ENCODE peak calls at places on chromosomes 12 and 14, in four cellular contexts. One of them, this sample, is unnamed.

GRCh38 chr14:24095196-24096068 is 1.3 kb downstream of the PCK2 start:
- DNase-seq in mesendoderm: peak; percentile 94
- DNase-seq in EL: peak; percentile 83
- DNase-seq in activated naive CD4-positive, alpha-beta T cell: no peak
- DNase-seq in this sample: peak; percentile 4

GRCh38 chr12:47574252-47575021 is 131.4 kb downstream of the RPAP3 start:
- DNase-seq in EL: no peak
- DNase-seq in mesendoderm: no peak
- DNase-seq in activated naive CD4-positive, alpha-beta T cell: no peak
- DNase-seq in this sample: no peak

GRCh38 chr14:38208825-38209562 is 1.3 kb downstream of the SSTR1 start:
- DNase-seq in mesendoderm: no peak
- DNase-seq in activated naive CD4-positive, alpha-beta T cell: no peak
- DNase-seq in EL: peak; percentile 85
- DNase-seq in this sample: peak; percentile 23

GRCh38 chr14:25237845-25238244 is 187.9 kb upstream of the STXBP6 start:
- DNase-seq in activated naive CD4-positive, alpha-beta T cell: no peak
- DNase-seq in mesendoderm: peak; percentile 76
- DNase-seq in EL: peak; percentile 31
- DNase-seq in this sample: no peak

GRCh38 chr14:35355981-35356839 is 48.3 kb downstream of the NFKBIA start:
- DNase-seq in EL: peak; percentile 49
- DNase-seq in mesendoderm: peak; percentile 96
- DNase-seq in activated naive CD4-positive, alpha-beta T cell: no peak
- DNase-seq in this sample: no peak

GRCh38 chr12:78494911-78495310 is 369.7 kb upstream of the SYT1 start:
- DNase-seq in EL: peak; percentile 42
- DNase-seq in mesendoderm: no peak
- DNase-seq in activated naive CD4-positive, alpha-beta T cell: no peak
- DNase-seq in this sample: peak; percentile 42

GRCh38 chr12:39435531-39435930 is 7.4 kb downstream of the KIF21A start:
- DNase-seq in mesendoderm: no peak
- DNase-seq in EL: no peak
- DNase-seq in activated naive CD4-positive, alpha-beta T cell: no peak
- DNase-seq in this sample: no peak

GRCh38 chr12:15846887-15847286 is 35.3 kb upstream of the STRAP start:
- DNase-seq in mesendoderm: no peak
- DNase-seq in EL: no peak
- DNase-seq in activated naive CD4-positive, alpha-beta T cell: no peak
- DNase-seq in this sample: no peak

GRCh38 chr12:32179011-32179395 is 72.4 kb downstream of the BICD1 start:
- DNase-seq in activated naive CD4-positive, alpha-beta T cell: no peak
- DNase-seq in mesendoderm: peak; percentile 64
- DNase-seq in EL: no peak
- DNase-seq in this sample: no peak

GRCh38 chr14:22500954-22501353 is 88.1 kb downstream of the DAD1 start:
- DNase-seq in EL: no peak
- DNase-seq in activated naive CD4-positive, alpha-beta T cell: no peak
- DNase-seq in mesendoderm: no peak
- DNase-seq in this sample: no peak

GRCh38 chr14:23061995-23062394 is 4.7 kb upstream of the CDH24 start:
- DNase-seq in activated naive CD4-positive, alpha-beta T cell: no peak
- DNase-seq in mesendoderm: peak; percentile 94
- DNase-seq in EL: peak; percentile 99
- DNase-seq in this sample: peak; percentile 97

GRCh38 chr12:76927170-76927784 is 48.5 kb upstream of the CSRP2 start:
- DNase-seq in mesendoderm: peak; percentile 85
- DNase-seq in activated naive CD4-positive, alpha-beta T cell: peak; percentile 1
- DNase-seq in EL: peak; percentile 56
- DNase-seq in this sample: peak; percentile 43

GRCh38 chr12:23238190-23238589 is 613.2 kb downstream of the ETNK1 start:
- DNase-seq in mesendoderm: no peak
- DNase-seq in activated naive CD4-positive, alpha-beta T cell: no peak
- DNase-seq in EL: no peak
- DNase-seq in this sample: no peak

GRCh38 chr14:85195872-85196477 is 334.0 kb upstream of the FLRT2 start:
- DNase-seq in mesendoderm: peak; percentile 16
- DNase-seq in EL: peak; percentile 14
- DNase-seq in activated naive CD4-positive, alpha-beta T cell: no peak
- DNase-seq in this sample: no peak

GRCh38 chr14:50892255-50892654 is 20.4 kb downstream of the ABHD12B start:
- DNase-seq in mesendoderm: peak; percentile 87
- DNase-seq in EL: no peak
- DNase-seq in activated naive CD4-positive, alpha-beta T cell: no peak
- DNase-seq in this sample: no peak

GRCh38 chr12:47035459-47035858 is 44.0 kb upstream of the PCED1B start:
- DNase-seq in mesendoderm: no peak
- DNase-seq in EL: no peak
- DNase-seq in activated naive CD4-positive, alpha-beta T cell: no peak
- DNase-seq in this sample: no peak

GRCh38 chr12:155646-156045 is 58.3 kb downstream of the SLC6A12 start:
- DNase-seq in mesendoderm: no peak
- DNase-seq in activated naive CD4-positive, alpha-beta T cell: no peak
- DNase-seq in EL: no peak
- DNase-seq in this sample: no peak

GRCh38 chr12:49797452-49797782 is 30.8 kb downstream of the NCKAP5L start:
- DNase-seq in EL: no peak
- DNase-seq in mesendoderm: no peak
- DNase-seq in activated naive CD4-positive, alpha-beta T cell: no peak
- DNase-seq in this sample: no peak

GRCh38 chr14:22667881-22668280 is 23.7 kb upstream of the OR6J1 start:
- DNase-seq in EL: no peak
- DNase-seq in mesendoderm: no peak
- DNase-seq in activated naive CD4-positive, alpha-beta T cell: no peak
- DNase-seq in this sample: no peak

GRCh38 chr12:92216092-92216491 is 70.4 kb upstream of the BTG1 start:
- DNase-seq in activated naive CD4-positive, alpha-beta T cell: no peak
- DNase-seq in mesendoderm: no peak
- DNase-seq in EL: no peak
- DNase-seq in this sample: peak; percentile 60

GRCh38 chr12:122423258-122424165 is 1.0 kb upstream of the CLIP1 start:
- DNase-seq in mesendoderm: peak; percentile 78
- DNase-seq in EL: peak; percentile 45
- DNase-seq in activated naive CD4-positive, alpha-beta T cell: no peak
- DNase-seq in this sample: peak; percentile 50

GRCh38 chr14:23414906-23415820 is 7.1 kb upstream of the MYH6 start:
- DNase-seq in EL: no peak
- DNase-seq in mesendoderm: no peak
- DNase-seq in activated naive CD4-positive, alpha-beta T cell: no peak
- DNase-seq in this sample: no peak

GRCh38 chr14:61607570-61608244 is 87.6 kb upstream of the HIF1A start:
- DNase-seq in mesendoderm: peak; percentile 73
- DNase-seq in activated naive CD4-positive, alpha-beta T cell: no peak
- DNase-seq in EL: no peak
- DNase-seq in this sample: no peak

GRCh38 chr14:95432152-95433093 is 84.0 kb downstream of the SYNE3 start:
- DNase-seq in EL: no peak
- DNase-seq in mesendoderm: peak; percentile 60
- DNase-seq in activated naive CD4-positive, alpha-beta T cell: no peak
- DNase-seq in this sample: peak; percentile 39

GRCh38 chr12:93378373-93379310 is 917 bp downstream of the NUDT4 start:
- DNase-seq in mesendoderm: peak; percentile 75
- DNase-seq in EL: peak; percentile 73
- DNase-seq in activated naive CD4-positive, alpha-beta T cell: peak; percentile 16
- DNase-seq in this sample: peak; percentile 80

GRCh38 chr14:94936411-94936892 is 166.5 kb upstream of the GSC start:
- DNase-seq in mesendoderm: no peak
- DNase-seq in activated naive CD4-positive, alpha-beta T cell: no peak
- DNase-seq in EL: peak; percentile 5
- DNase-seq in this sample: peak; percentile 17

GRCh38 chr12:95838125-95838524 is 20.6 kb upstream of the SNRPF start:
- DNase-seq in EL: peak; percentile 83
- DNase-seq in activated naive CD4-positive, alpha-beta T cell: no peak
- DNase-seq in mesendoderm: no peak
- DNase-seq in this sample: peak; percentile 58

GRCh38 chr12:21334771-21335325 is at the start of gene SLCO1A2:
- DNase-seq in mesendoderm: no peak
- DNase-seq in activated naive CD4-positive, alpha-beta T cell: no peak
- DNase-seq in EL: no peak
- DNase-seq in this sample: no peak

GRCh38 chr14:99587463-99588278 is 16.3 kb downstream of the CCDC85C start:
- DNase-seq in mesendoderm: no peak
- DNase-seq in EL: no peak
- DNase-seq in activated naive CD4-positive, alpha-beta T cell: no peak
- DNase-seq in this sample: no peak

GRCh38 chr12:77608157-77608755 is 222.4 kb upstream of the NAV3 start:
- DNase-seq in mesendoderm: no peak
- DNase-seq in EL: no peak
- DNase-seq in activated naive CD4-positive, alpha-beta T cell: no peak
- DNase-seq in this sample: no peak

This sample was measured in astrocyte of the spinal cord.